ENCODE peak calls at places on chromosomes 6 and 20, in nine cellular contexts. J is psoas muscle, M is cardiac muscle cell, W is fibroblast of lung, X is bronchial epithelial cell, F is GM13977, Q is AG10803, C is thoracic aorta, T is RWPE1. D is an unnamed sample.

GRCh38 chr6:157486632-157487031 is 105.6 kb downstream of the ZDHHC14 start:
- DNase-seq in W (no peak), Q (no peak), C (no peak), F (no peak), M (no peak), X (no peak), J (no peak), T (no peak), D (no peak)

GRCh38 chr6:30213999-30214982 is 1.1 kb upstream of the TRIM26 start:
- DNase-seq in Q (peak), W (peak), C (peak), J (peak), F (peak), M (peak), X (peak), T (peak), D (peak)

GRCh38 chr20:37733416-37733815 is 39.6 kb downstream of the CTNNBL1 start:
- DNase-seq in F (no peak), C (no peak), Q (no peak), W (no peak), J (no peak), X (no peak), M (no peak), T (no peak), D (no peak)

GRCh38 chr6:83976871-83977270 is 56.7 kb upstream of the MRAP2 start:
- DNase-seq in F (no peak), W (no peak), X (peak), T (peak), C (no peak), J (no peak), Q (no peak), M (no peak), D (no peak)

GRCh38 chr6:42251911-42252637 is 34.4 kb upstream of the MRPS10 start:
- DNase-seq in M (peak), C (no peak), F (no peak), Q (peak), X (no peak), W (peak), J (peak), T (no peak), D (no peak)

GRCh38 chr6:54448617-54449016 is 140.4 kb downstream of the TINAG start:
- DNase-seq in Q (no peak), F (no peak), J (no peak), W (no peak), M (no peak), X (no peak), T (no peak), C (no peak), D (no peak)

GRCh38 chr6:146358341-146359046 is 185.1 kb upstream of the RAB32 start:
- DNase-seq in T (peak), W (peak), J (no peak), M (peak), Q (peak), C (no peak), X (peak), F (no peak), D (no peak)

GRCh38 chr20:20823469-20823868 is 111.0 kb upstream of the RALGAPA2 start:
- DNase-seq in C (no peak), J (no peak), Q (no peak), X (no peak), W (no peak), T (no peak), F (no peak), M (no peak), D (no peak)

GRCh38 chr6:91142154-91142553 is 555.3 kb upstream of the MAP3K7 start:
- DNase-seq in T (no peak), W (no peak), X (no peak), M (no peak), Q (no peak), J (no peak), C (no peak), F (no peak), D (no peak)

GRCh38 chr6:40754481-40755045 is 167.4 kb upstream of the LRFN2 start:
- DNase-seq in M (no peak), T (no peak), F (no peak), Q (no peak), C (no peak), J (no peak), W (no peak), X (no peak), D (no peak)

GRCh38 chr6:132693478-132693877 is 20.4 kb downstream of the VNN1 start:
- DNase-seq in Q (no peak), X (no peak), M (peak), W (peak), C (no peak), F (no peak), J (no peak), T (no peak), D (no peak)

GRCh38 chr6:119459207-119459974 is 109.8 kb upstream of the MAN1A1 start:
- DNase-seq in Q (no peak), J (no peak), M (no peak), W (no peak), F (no peak), C (no peak), T (no peak), X (no peak), D (no peak)

GRCh38 chr6:42021847-42022754 is 28.2 kb upstream of the TAF8 start:
- DNase-seq in C (no peak), X (no peak), J (no peak), W (peak), T (no peak), F (peak), M (peak), Q (no peak), D (peak)

GRCh38 chr20:31824554-31825313 is 5.6 kb downstream of the MYLK2 start:
- DNase-seq in J (peak), M (no peak), W (no peak), Q (no peak), X (no peak), T (no peak), F (no peak), C (no peak), D (no peak)

GRCh38 chr20:63765918-63766317 is 26.3 kb downstream of the SLC2A4RG start:
- DNase-seq in X (no peak), J (no peak), W (no peak), C (no peak), F (no peak), M (no peak), Q (no peak), T (no peak), D (no peak)

GRCh38 chr20:25399038-25399430 is 8.4 kb upstream of the ABHD12 start:
- DNase-seq in C (no peak), T (peak), M (peak), X (peak), J (no peak), Q (peak), W (peak), F (peak), D (peak)

GRCh38 chr6:44563397-44563796 is 175.9 kb downstream of the CDC5L start:
- DNase-seq in X (peak), J (no peak), C (no peak), T (no peak), M (peak), Q (no peak), W (peak), F (no peak), D (no peak)

GRCh38 chr20:47358672-47359532 is 2.4 kb upstream of the ZMYND8 start:
- DNase-seq in T (peak), M (peak), J (peak), W (peak), F (no peak), C (peak), X (peak), Q (peak), D (no peak)

GRCh38 chr6:56938634-56939294 is 16.1 kb upstream of the BEND6 start:
- DNase-seq in M (peak), Q (peak), W (peak), T (peak), C (peak), J (no peak), F (no peak), X (peak), D (no peak)

GRCh38 chr6:68876792-68877493 is 241.9 kb downstream of the ADGRB3 start:
- DNase-seq in Q (peak), X (peak), F (peak), C (no peak), M (peak), W (peak), T (peak), J (no peak), D (peak)

GRCh38 chr20:18188446-18188845 is 50.8 kb downstream of the KAT14 start:
- DNase-seq in W (peak), Q (peak), T (no peak), C (no peak), M (peak), J (no peak), X (no peak), F (no peak), D (no peak)

GRCh38 chr6:90000864-90001731 is 106.8 kb downstream of the GJA10 start:
- DNase-seq in X (peak), M (peak), F (no peak), T (peak), J (no peak), W (peak), Q (peak), C (no peak), D (no peak)

GRCh38 chr6:110654096-110654820 is 161.0 kb downstream of the CDK19 start:
- DNase-seq in C (no peak), Q (peak), X (peak), J (no peak), T (peak), M (no peak), F (no peak), W (peak), D (no peak)

GRCh38 chr6:126033696-126034095 is 47.4 kb downstream of the TRMT11 start:
- DNase-seq in M (peak), X (peak), T (peak), C (no peak), F (peak), J (no peak), Q (peak), W (peak), D (peak)

GRCh38 chr6:7697820-7698623 is 27.9 kb upstream of the BMP6 start:
- DNase-seq in M (peak), F (no peak), C (peak), T (peak), Q (peak), W (peak), X (peak), J (no peak), D (no peak)

GRCh38 chr6:118548136-118548535 is at the start of gene PLN:
- DNase-seq in M (no peak), T (no peak), W (no peak), X (no peak), Q (no peak), J (no peak), C (no peak), F (no peak), D (no peak)

GRCh38 chr6:9085054-9085746 is 649.9 kb upstream of the SLC35B3 start:
- DNase-seq in J (no peak), M (no peak), C (no peak), W (no peak), T (no peak), X (no peak), Q (no peak), F (no peak), D (no peak)

GRCh38 chr6:139442188-139442625 is 67.8 kb upstream of the CITED2 start:
- DNase-seq in F (no peak), W (no peak), Q (no peak), T (no peak), X (no peak), M (no peak), C (no peak), J (no peak), D (no peak)

GRCh38 chr6:127186889-127187288 is 68.4 kb downstream of the RSPO3 start:
- DNase-seq in W (no peak), T (no peak), X (peak), Q (no peak), J (peak), C (peak), F (no peak), M (no peak), D (no peak)

DNA sequence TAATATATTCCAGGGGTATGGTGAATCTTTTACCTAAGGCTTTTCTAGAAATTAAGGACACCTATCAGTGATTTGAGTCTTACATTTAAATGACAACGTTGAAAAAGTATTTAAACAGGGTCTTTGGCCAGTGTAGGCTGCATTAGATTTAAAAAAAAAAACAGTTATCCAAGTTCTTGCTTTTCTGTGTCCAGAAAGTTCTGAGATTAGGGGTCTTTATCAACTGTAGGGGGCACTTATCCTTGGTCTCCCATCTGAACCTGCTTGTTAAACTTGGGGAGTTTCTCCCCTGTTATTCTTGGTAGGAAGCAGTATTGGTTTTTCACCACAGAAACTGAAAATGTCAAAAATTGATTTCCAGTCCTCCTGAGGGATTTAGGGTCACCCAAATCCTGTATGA is 155.9 kb upstream of the ZNF217 start:
- DNase-seq in X (no peak), M (no peak), C (no peak), F (no peak), J (no peak), T (no peak), W (no peak), Q (no peak), D (no peak)
- TF ChIP-seq CTCF in X (no peak), M (no peak), C (no peak), F (no peak), J (no peak), T (no peak), W (no peak), Q (no peak), D (no peak)

DNA sequence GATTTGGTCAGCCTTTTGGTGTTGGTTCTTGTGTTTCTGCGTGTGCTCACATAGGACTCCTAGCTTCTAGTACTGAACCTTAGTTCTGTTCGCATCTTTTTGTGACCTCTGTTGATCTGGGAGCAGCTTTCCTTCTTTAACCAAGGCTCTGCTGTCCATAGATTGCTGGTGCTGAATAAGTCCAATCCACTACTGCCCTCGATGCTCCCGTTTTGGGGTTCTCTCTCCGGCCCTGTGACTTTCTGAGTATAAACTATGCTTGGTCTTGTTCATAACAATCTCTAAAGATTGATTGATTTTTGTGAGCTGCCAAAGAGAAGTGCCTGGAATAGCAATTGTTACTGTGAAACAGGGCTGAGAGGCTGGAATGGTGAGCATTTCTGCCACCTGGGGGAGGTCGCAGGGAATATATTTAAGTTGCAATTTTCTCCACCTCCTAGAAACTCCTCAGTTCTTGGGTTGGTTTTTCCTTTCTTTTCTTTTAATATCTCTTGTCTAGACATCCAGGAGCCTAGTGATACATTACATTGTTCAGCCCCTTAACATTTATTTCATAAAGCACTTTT is 422.9 kb upstream of the CHD6 start:
- DNase-seq in X (no peak), W (no peak), J (no peak), M (no peak), F (no peak), Q (no peak), C (no peak), T (no peak), D (no peak)
- TF ChIP-seq CTCF in X (no peak), W (no peak), J (no peak), M (no peak), F (no peak), Q (peak), C (no peak), T (no peak), D (no peak)

DNA sequence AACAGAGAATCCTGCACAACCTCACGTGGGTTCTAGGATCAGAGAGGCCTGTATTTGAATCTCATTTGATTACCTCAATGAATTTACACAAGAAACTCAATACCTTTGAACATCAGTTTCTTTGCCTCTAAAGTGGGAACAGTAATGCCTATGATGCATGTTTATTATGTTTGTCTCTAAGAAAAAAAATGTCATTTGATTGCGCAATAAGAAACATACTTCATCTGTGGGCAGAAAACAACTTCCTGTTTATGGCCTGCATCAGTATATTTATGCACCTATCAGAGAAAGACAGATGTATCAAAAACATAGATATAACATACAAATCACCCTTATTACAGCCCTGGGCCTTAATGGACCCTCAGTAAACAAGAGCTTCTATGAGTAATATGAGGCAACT is 516.4 kb upstream of the ARID1B start:
- DNase-seq in J (no peak), Q (no peak), T (no peak), M (no peak), W (no peak), F (no peak), X (no peak), C (no peak), D (no peak)
- TF ChIP-seq CTCF in J (no peak), Q (no peak), T (no peak), M (no peak), W (no peak), F (no peak), X (no peak), C (no peak), D (no peak)

GRCh38 chr20:57509665-57510237 is 15.2 kb downstream of the CTCFL start:
- DNase-seq in W (no peak), J (no peak), M (peak), Q (no peak), X (peak), T (peak), F (no peak), C (no peak), D (peak)
- TF ChIP-seq CTCF in W (peak), J (peak), M (peak), Q (peak), X (peak), T (peak), F (peak), C (no peak), D (peak)

GRCh38 chr6:88494401-88495140 is 328.4 kb upstream of the CNR1 start:
- DNase-seq in F (peak), J (no peak), C (no peak), Q (no peak), X (no peak), T (no peak), W (no peak), M (no peak), D (peak)

GRCh38 chr6:88491266-88491665 is 325.1 kb upstream of the CNR1 start:
- DNase-seq in X (no peak), W (no peak), T (no peak), M (no peak), J (no peak), C (no peak), F (no peak), Q (no peak), D (no peak)

GRCh38 chr6:88492241-88492640 is 326.1 kb upstream of the CNR1 start:
- DNase-seq in W (no peak), X (no peak), C (no peak), J (no peak), F (no peak), Q (no peak), M (no peak), T (no peak), D (no peak)

GRCh38 chr6:88493717-88494116 is 327.6 kb upstream of the CNR1 start:
- DNase-seq in Q (no peak), W (no peak), M (no peak), C (no peak), X (no peak), J (no peak), T (no peak), F (peak), D (peak)

GRCh38 chr6:88492824-88493223 is 326.7 kb upstream of the CNR1 start:
- DNase-seq in W (peak), F (no peak), J (no peak), C (no peak), X (peak), T (peak), M (peak), Q (peak), D (no peak)
- TF ChIP-seq CTCF in W (peak), F (peak), J (no peak), C (peak), X (peak), T (peak), M (peak), Q (peak), D (peak)

DNA sequence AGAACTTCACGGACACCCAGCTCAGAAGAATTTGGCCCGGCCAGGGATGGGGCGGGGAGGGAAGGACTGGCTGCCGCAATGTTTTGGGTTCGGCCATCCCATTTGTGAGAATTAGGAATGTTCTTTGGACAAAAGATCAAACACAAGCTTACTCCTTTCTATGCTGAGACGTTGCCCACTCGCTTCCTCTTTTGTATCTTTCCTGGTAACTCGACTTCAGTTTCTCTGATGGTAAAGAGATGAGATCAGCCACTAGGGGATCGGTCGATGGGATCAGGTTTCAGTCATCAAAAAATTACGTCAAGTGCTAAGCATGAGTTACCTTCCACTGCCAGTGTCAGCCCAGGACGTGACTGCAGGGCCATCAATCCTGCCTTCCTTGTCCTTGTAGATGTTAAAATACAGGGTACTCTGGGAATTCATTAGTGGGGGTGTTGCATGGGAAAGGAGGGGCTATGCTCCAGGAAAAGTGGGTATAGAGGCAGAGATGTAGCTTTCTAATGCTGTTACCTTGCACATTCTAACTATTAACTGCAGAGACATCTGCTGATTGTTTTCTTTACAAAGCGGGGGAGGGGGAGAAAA is 190.2 kb downstream of the TSHZ2 start:
- DNase-seq in W (peak), Q (peak), X (peak), F (no peak), J (no peak), C (no peak), M (peak), T (peak), D (no peak)
- TF ChIP-seq CTCF in W (peak), Q (peak), X (peak), F (no peak), J (no peak), C (no peak), M (peak), T (peak), D (no peak)

GRCh38 chr6:37171141-37171969 is 1.4 kb downstream of the PIM1 start:
- DNase-seq in C (no peak), T (peak), J (peak), F (no peak), M (peak), W (no peak), X (no peak), Q (peak), D (peak)

GRCh38 chr6:37170273-37171140 is 555 bp downstream of the PIM1 start:
- DNase-seq in T (peak), Q (peak), W (no peak), C (no peak), F (peak), J (peak), M (peak), X (no peak), D (peak)

GRCh38 chr6:37172991-37173572 is 3.1 kb downstream of the PIM1 start:
- DNase-seq in F (no peak), M (no peak), Q (no peak), J (no peak), C (no peak), X (no peak), W (no peak), T (no peak), D (no peak)

GRCh38 chr6:37173573-37174195 is 3.7 kb downstream of the PIM1 start:
- DNase-seq in W (no peak), F (no peak), M (peak), X (no peak), C (no peak), T (no peak), Q (no peak), J (no peak), D (no peak)

GRCh38 chr6:37171970-37172812 is 2.2 kb downstream of the PIM1 start:
- DNase-seq in X (peak), C (peak), T (peak), W (peak), Q (peak), F (peak), M (peak), J (peak), D (peak)
- TF ChIP-seq CTCF in X (peak), C (peak), T (peak), W (peak), Q (peak), F (peak), M (peak), J (peak), D (peak)

D was measured in GM13976.